ENCODE peak calls at places on chromosomes 6 and 20, in six cellular contexts. T, S, A, K, Z and E are unnamed samples.

GRCh38 chr6:36820700-36821580 is 18.3 kb downstream of the CPNE5 start:
- DNase-seq in S (no peak), T (peak; percentile 64), K (peak; percentile 88), Z (no peak), A (no peak), E (no peak)

GRCh38 chr6:109736273-109737031 is 45.4 kb downstream of the FIG4 start:
- DNase-seq in Z (no peak), A (no peak), S (no peak), K (no peak), T (peak; percentile 28), E (no peak)

GRCh38 chr6:11650297-11650696 is 112.7 kb downstream of the TMEM170B start:
- DNase-seq in S (peak; percentile 64), K (peak; percentile 67), Z (no peak), T (peak; percentile 90), A (peak; percentile 61), E (peak; percentile 83)

GRCh38 chr6:154156135-154156948 is 117.3 kb downstream of the OPRM1 start:
- DNase-seq in A (no peak), S (peak; percentile 48), T (peak; percentile 45), K (peak; percentile 30), Z (peak; percentile 21), E (peak; percentile 83)

GRCh38 chr6:157380779-157381561 is at the start of gene ZDHHC14:
- DNase-seq in A (peak; percentile 69), Z (peak; percentile 85), K (peak; percentile 85), T (peak; percentile 80), S (peak; percentile 73), E (peak; percentile 52)

GRCh38 chr6:107098436-107099307 is 16.6 kb downstream of the BEND3 start:
- DNase-seq in K (no peak), T (no peak), Z (no peak), S (no peak), A (no peak), E (no peak)

GRCh38 chr6:18165746-18166145 is 10.5 kb downstream of the KDM1B start:
- DNase-seq in Z (no peak), K (no peak), S (no peak), T (peak; percentile 58), A (no peak), E (no peak)

GRCh38 chr20:12883507-12883885 is 125.3 kb upstream of the SPTLC3 start:
- DNase-seq in K (peak; percentile 54), T (no peak), Z (no peak), S (no peak), A (no peak), E (no peak)

GRCh38 chr6:13733178-13733851 is 21.7 kb upstream of the RANBP9 start:
- DNase-seq in S (no peak), K (peak; percentile 44), A (no peak), T (peak; percentile 93), Z (peak; percentile 30), E (no peak)

GRCh38 chr20:34791289-34792020 is 34.0 kb downstream of the NCOA6 start:
- DNase-seq in K (peak; percentile 84), S (no peak), Z (no peak), A (no peak), T (peak; percentile 67), E (no peak)

GRCh38 chr6:24332306-24332705 is 25.6 kb downstream of the DCDC2 start:
- DNase-seq in S (no peak), Z (peak; percentile 71), A (no peak), T (no peak), K (peak; percentile 4), E (no peak)

GRCh38 chr6:149852180-149852579 is 12.0 kb downstream of the LRP11 start:
- DNase-seq in Z (peak; percentile 92), S (no peak), T (peak; percentile 62), K (peak; percentile 95), A (no peak), E (no peak)

GRCh38 chr6:84269947-84270733 is 42.7 kb upstream of the CEP162 start:
- DNase-seq in Z (no peak), S (no peak), T (no peak), K (no peak), A (no peak), E (no peak)

GRCh38 chr6:4281341-4282293 is 146.2 kb upstream of the ECI2 start:
- DNase-seq in S (peak; percentile 61), A (peak; percentile 11), Z (peak; percentile 82), K (peak; percentile 38), T (peak; percentile 62), E (peak; percentile 69)

GRCh38 chr6:56363796-56364195 is 116.4 kb upstream of the COL21A1 start:
- DNase-seq in K (no peak), T (no peak), A (no peak), S (no peak), Z (no peak), E (no peak)
- H4K91ac ChIP-seq in K (no peak overlapping the region), T (no peak overlapping the region), A (no peak overlapping the region), S (no peak overlapping the region), Z (no peak overlapping the region), E (no peak overlapping the region)

DNA sequence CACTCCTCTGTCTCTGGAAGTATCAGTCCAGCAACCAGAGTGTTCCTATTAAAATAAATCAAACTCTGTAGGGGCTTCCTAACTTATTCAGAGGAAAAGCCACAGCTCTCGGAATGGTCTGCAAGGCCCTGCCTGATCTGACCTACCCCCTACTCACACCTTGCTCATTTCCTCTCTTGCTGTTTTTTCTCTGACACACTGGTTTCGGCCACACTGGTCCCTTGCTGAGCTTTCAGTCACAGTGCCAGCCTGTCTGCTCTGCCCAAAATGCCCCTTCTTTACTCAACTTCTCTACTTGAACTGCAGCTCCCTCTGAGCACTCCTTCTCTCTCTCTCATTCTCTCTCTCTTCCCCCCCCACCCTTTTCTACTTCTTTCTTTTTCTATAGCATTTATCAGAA is 430.2 kb downstream of the UTRN start:
- DNase-seq in T (no peak), S (no peak), Z (no peak), A (no peak), K (no peak), E (no peak)
- H4K91ac ChIP-seq in T (no peak overlapping the region), S (no peak overlapping the region), Z (no peak overlapping the region), A (no peak overlapping the region), K (no peak overlapping the region), E (no peak overlapping the region)

GRCh38 chr6:79941489-79942151 is 5.7 kb downstream of the ELOVL4 start:
- DNase-seq in S (no peak), K (peak; percentile 17), A (no peak), Z (no peak), T (no peak), E (no peak)

GRCh38 chr6:79947191-79948173 is at the start of gene ELOVL4:
- DNase-seq in T (peak; percentile 74), A (peak; percentile 76), S (peak; percentile 82), K (peak; percentile 78), Z (no peak), E (peak; percentile 96)

GRCh38 chr6:79946773-79947190 is 571 bp downstream of the ELOVL4 start:
- DNase-seq in T (peak; percentile 18), K (peak; percentile 42), S (peak; percentile 69), Z (no peak), A (peak; percentile 32), E (peak; percentile 34)

GRCh38 chr6:79946242-79946641 is 1.1 kb downstream of the ELOVL4 start:
- DNase-seq in Z (no peak), T (peak; percentile 35), A (peak; percentile 39), S (no peak), K (peak; percentile 44), E (peak; percentile 47)

DNA sequence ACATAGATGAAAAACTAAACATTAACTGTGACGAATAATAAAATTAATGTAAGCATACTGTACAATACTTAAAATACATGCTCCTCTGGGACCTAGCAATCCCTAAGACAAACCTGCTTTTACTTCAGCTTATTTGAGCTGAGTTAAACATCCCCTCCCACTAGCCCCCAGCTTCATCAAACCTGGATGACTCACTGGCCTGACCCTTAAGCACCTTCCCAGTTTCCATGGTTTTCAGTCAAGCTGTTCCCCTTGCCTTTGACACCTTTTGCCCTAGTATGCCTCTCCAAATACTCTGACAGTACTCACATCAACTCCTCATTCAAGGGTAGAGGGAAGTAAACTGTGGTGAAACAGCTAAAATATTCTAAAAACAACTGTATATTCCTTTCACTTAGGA is 4.2 kb downstream of the ELOVL4 start:
- DNase-seq in K (no peak), A (no peak), Z (no peak), S (no peak), T (no peak), E (no peak)
- H4K91ac ChIP-seq in K (no peak overlapping the region), A (no peak overlapping the region), Z (no peak overlapping the region), S (no peak overlapping the region), T (no peak overlapping the region), E (no peak overlapping the region)

GRCh38 chr6:27757307-27757706 is 154.9 kb downstream of the OR2B2 start:
- DNase-seq in A (no peak), K (no peak), S (peak; percentile 74), T (no peak), Z (peak; percentile 19), E (peak; percentile 73)
- H4K91ac ChIP-seq in A (no peak overlapping the region), K (no peak overlapping the region), S (no peak overlapping the region), T (no peak overlapping the region), Z (peak overlapping the region; percentile 15), E (no peak overlapping the region)

DNA sequence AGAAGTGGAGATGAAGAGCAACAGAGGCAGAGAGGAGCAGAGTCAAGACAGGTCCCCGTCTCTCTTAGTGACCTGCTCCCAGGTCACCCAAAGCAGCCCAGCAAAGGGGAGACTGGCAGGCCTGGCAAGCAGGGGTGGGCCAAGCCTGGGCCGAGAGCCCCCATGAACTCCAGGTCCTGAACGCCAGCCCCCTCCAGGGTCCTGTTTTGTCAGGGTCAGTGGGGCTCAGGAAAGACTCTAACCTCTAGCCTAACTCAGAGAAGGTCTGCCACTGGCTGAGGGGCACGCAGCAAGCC is 1.2 kb downstream of the NECAB3 start:
- DNase-seq in Z (no peak), S (no peak), K (no peak), T (no peak), A (no peak), E (no peak)
- H4K91ac ChIP-seq in Z (peak overlapping the region; percentile 77), S (peak overlapping the region; percentile 86), K (no peak overlapping the region), T (peak overlapping the region; percentile 81), A (no peak overlapping the region), E (no peak overlapping the region)

GRCh38 chr20:19947611-19948264 is 69.4 kb upstream of the NAA20 start:
- DNase-seq in Z (peak; percentile 86), T (peak; percentile 97), S (no peak), K (peak; percentile 93), A (no peak), E (peak; percentile 73)

GRCh38 chr20:19943021-19943659 is 74.0 kb upstream of the NAA20 start:
- DNase-seq in A (no peak), S (no peak), K (no peak), Z (no peak), T (no peak), E (no peak)

GRCh38 chr20:19942611-19943010 is 74.6 kb upstream of the NAA20 start:
- DNase-seq in A (no peak), T (no peak), S (no peak), K (no peak), Z (no peak), E (no peak)

GRCh38 chr20:19945732-19946670 is 71.2 kb upstream of the NAA20 start:
- DNase-seq in K (no peak), Z (peak; percentile 29), S (no peak), T (no peak), A (no peak), E (no peak)

DNA sequence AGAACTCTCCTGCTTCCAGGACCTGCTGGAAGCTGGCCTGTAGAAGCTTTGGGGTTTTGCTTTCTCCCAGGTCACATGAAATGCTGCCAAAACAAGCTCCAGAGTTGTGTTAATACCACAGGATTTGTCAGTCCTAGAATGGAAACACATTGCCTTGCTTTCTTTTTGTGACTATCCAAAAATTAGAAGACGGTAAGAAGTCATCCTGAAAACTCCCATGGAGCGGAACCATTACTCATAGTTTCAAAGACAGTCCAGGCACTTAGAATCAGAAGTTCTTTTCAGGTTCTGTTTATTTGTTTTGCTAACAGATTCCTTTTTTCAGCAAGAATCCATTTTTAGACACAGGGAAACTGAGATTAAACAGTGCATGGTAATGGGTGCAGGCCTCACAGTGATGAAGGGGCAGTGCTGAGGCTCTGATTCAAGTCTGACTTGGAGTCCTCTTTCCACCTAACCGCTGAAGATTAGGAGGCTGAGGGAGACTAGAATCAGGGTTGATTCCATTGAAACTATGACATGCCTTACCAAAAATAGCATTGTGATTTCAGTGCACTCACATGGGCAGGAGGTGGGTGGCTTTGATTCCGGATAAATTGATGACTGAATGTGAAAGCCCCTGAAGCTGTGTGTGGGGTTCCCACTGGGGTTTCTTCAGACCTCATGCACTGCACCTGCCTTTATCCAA is 72.2 kb upstream of the NAA20 start:
- DNase-seq in S (no peak), T (peak; percentile 67), A (no peak), Z (no peak), K (peak; percentile 72), E (no peak)
- H4K91ac ChIP-seq in S (no peak overlapping the region), T (no peak overlapping the region), A (no peak overlapping the region), Z (no peak overlapping the region), K (no peak overlapping the region), E (no peak overlapping the region)